ENCODE peak calls at places on chromosomes 16 and 17, in five cellular contexts. K is Peyer's patch, F is adrenal gland, V is A549, N is spleen. X is an unnamed sample.

GRCh38 chr17:2594657-2595085 is 1.2 kb downstream of the PAFAH1B1 start:
- DNase-seq in K (no peak), F (no peak), V (no peak), N (no peak), X (no peak)

GRCh38 chr16:11667221-11667823 is 933 bp upstream of the SNN start:
- DNase-seq in K (no peak), F (no peak), V (no peak), N (peak), X (no peak)

GRCh38 chr17:48760411-48760810 is 31.9 kb upstream of the HOXB13 start:
- DNase-seq in K (no peak), F (peak), V (no peak), N (no peak), X (no peak)

GRCh38 chr17:37360632-37361031 is 15.2 kb upstream of the C17orf78 start:
- DNase-seq in K (no peak), F (no peak), V (peak), N (no peak), X (no peak)

GRCh38 chr17:77479817-77480508 is 339.2 kb downstream of the SEC14L1 start:
- DNase-seq in K (no peak), F (no peak), V (no peak), N (no peak), X (no peak)

GRCh38 chr17:39622380-39623006 is 4.3 kb upstream of the PPP1R1B start:
- DNase-seq in K (no peak), F (no peak), V (peak), N (no peak), X (no peak)

GRCh38 chr17:13957636-13958035 is 111.7 kb upstream of the COX10 start:
- DNase-seq in K (no peak), F (peak), V (no peak), N (no peak), X (no peak)

GRCh38 chr17:19417611-19418010 is 6.6 kb downstream of the RNF112 start:
- DNase-seq in K (no peak), F (no peak), V (no peak), N (no peak), X (no peak)

GRCh38 chr17:14197582-14197981 is 39.1 kb downstream of the CDRT15 start:
- DNase-seq in K (no peak), F (no peak), V (no peak), N (no peak), X (no peak)

GRCh38 chr17:44002141-44002848 is 2.1 kb upstream of the NAGS start:
- DNase-seq in K (no peak), F (no peak), V (no peak), N (no peak), X (peak)

GRCh38 chr16:1096164-1097082 is at the start of gene C1QTNF8:
- DNase-seq in K (no peak), F (no peak), V (no peak), N (no peak), X (no peak)

GRCh38 chr16:74984194-74984669 is 691 bp downstream of the WDR59 start:
- DNase-seq in K (no peak), F (no peak), V (peak), N (no peak), X (no peak)

GRCh38 chr16:30615358-30616076 is 5.3 kb upstream of the ZNF689 start:
- DNase-seq in K (peak), F (peak), V (peak), N (peak), X (no peak)

GRCh38 chr16:59060212-59060611 is 326.1 kb upstream of the GOT2 start:
- DNase-seq in K (no peak), F (no peak), V (no peak), N (no peak), X (no peak)

GRCh38 chr17:61474235-61474927 is 22.2 kb downstream of the TBX4 start:
- DNase-seq in K (peak), F (no peak), V (no peak), N (no peak), X (no peak)

GRCh38 chr16:4004206-4004605 is 112.0 kb downstream of the ADCY9 start:
- DNase-seq in K (no peak), F (no peak), V (no peak), N (no peak), X (no peak)

GRCh38 chr16:71853413-71853812 is 7.6 kb downstream of the ATXN1L start:
- DNase-seq in K (no peak), F (no peak), V (no peak), N (no peak), X (no peak)

GRCh38 chr17:37191219-37191618 is 184.6 kb upstream of the C17orf78 start:
- DNase-seq in K (no peak), F (no peak), V (no peak), N (no peak), X (peak)

GRCh38 chr17:58267347-58268324 is 13.1 kb downstream of the MPO start:
- DNase-seq in K (no peak), F (no peak), V (no peak), N (peak), X (no peak)

GRCh38 chr16:21708533-21709115 is 44.9 kb downstream of the OTOA start:
- DNase-seq in K (peak), F (peak), V (peak), N (peak), X (peak)

GRCh38 chr16:51951668-51952298 is 595.2 kb downstream of the TOX3 start:
- DNase-seq in K (no peak), F (peak), V (no peak), N (no peak), X (no peak)

GRCh38 chr17:32876414-32877163 is at the start of gene MYO1D:
- DNase-seq in K (peak), F (peak), V (peak), N (peak), X (no peak)
- TF ChIP-seq POLR2A in K (peak), F (peak), V (peak), N (no peak), X (no peak)

GRCh38 chr17:29430275-29430674 is 40.1 kb downstream of the TAOK1 start:
- DNase-seq in K (no peak), F (no peak), V (no peak), N (no peak), X (no peak)

GRCh38 chr17:29434550-29434949 is 44.4 kb downstream of the TAOK1 start:
- DNase-seq in K (no peak), F (no peak), V (no peak), N (no peak), X (no peak)

GRCh38 chr17:29433551-29433950 is 43.4 kb downstream of the TAOK1 start:
- DNase-seq in K (no peak), F (no peak), V (no peak), N (no peak), X (no peak)
- TF ChIP-seq POLR2A in K (no peak), F (no peak), V (no peak), N (no peak), X (no peak)

GRCh38 chr16:13919683-13920509 is at the start of gene ERCC4:
- DNase-seq in K (peak), F (peak), V (peak), N (peak), X (peak)
- TF ChIP-seq POLR2A in K (peak), F (peak), V (peak), N (peak), X (peak)

DNA sequence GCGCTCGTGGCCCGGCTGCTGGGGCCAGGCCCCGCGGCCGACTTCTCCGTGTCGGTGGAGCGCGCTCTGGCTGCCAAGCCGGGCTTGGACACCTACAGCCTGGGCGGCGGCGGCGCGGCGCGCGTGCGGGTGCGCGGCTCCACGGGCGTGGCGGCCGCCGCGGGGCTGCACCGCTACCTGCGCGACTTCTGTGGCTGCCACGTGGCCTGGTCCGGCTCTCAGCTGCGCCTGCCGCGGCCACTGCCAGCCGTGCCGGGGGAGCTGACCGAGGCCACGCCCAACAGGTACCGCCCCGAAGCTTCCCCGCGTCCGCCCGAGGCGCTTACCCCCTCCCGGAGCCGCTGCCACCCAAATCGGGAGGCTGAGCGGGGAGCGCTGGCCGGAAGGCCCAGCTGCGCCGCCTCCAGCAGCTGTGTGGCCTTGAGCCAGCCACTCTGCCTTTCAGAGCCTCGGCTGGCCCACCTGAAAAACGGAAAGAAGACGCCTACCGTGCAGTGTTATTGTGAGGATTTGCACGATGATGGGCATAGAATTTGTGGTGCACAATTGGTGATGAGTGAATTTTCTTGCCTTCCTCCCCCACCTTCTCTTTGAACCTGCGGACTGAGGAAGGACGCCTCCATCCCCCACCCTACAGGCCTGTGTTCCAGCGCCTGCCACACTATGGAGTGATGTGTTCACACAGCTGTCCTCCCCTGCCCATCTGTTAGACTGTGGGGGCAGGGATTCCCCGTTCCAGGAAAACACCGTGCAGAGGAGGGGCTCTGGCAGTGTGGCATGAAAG is 523 bp downstream of the NAGLU start:
- DNase-seq in K (peak), F (peak), V (peak), N (peak), X (peak)
- TF ChIP-seq POLR2A in K (no peak), F (peak), V (peak), N (no peak), X (peak)

GRCh38 chr16:28300327-28300726 is 8.0 kb downstream of the SBK1 start:
- DNase-seq in K (no peak), F (no peak), V (no peak), N (no peak), X (no peak)
- TF ChIP-seq POLR2A in K (no peak), F (no peak), V (no peak), N (no peak), X (no peak)

DNA sequence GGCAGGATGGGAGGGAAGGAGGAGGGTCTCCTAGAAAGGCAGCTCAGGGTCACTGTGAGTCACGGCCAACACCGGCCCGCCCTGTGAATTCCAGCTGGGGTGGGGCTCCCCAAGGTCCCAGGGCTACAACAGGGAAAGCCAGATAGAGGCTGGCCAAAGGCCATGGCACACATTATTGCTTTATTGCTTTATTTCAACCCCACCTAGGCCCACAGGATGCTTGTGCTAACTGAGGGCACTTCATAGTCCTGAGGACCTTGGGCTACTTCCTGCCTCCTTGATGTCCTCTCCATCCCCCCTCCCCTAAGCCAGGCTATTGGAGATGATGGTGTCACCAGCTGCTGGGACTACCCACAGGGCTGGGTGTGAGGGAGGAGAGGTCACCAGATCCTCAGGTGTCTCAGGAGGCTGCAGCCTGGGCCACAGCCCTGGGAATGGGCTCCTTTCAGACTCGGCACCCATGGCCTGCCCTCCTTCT is 26.1 kb downstream of the LRRC75A start:
- DNase-seq in K (peak), F (no peak), V (no peak), N (no peak), X (no peak)
- TF ChIP-seq POLR2A in K (peak), F (no peak), V (no peak), N (no peak), X (no peak)

GRCh38 chr17:70168979-70169706 is at the start of gene KCNJ2:
- DNase-seq in K (peak), F (peak), V (peak), N (peak), X (peak)
- TF ChIP-seq POLR2A in K (peak), F (peak), V (peak), N (peak), X (no peak)

GRCh38 chr17:80509311-80509710 is 32.9 kb upstream of the NPTX1 start:
- DNase-seq in K (no peak), F (no peak), V (no peak), N (no peak), X (no peak)
- TF ChIP-seq POLR2A in K (no peak), F (no peak), V (no peak), N (no peak), X (no peak)

GRCh38 chr16:70590722-70591438 is 55.5 kb upstream of the IL34 start:
- DNase-seq in K (no peak), F (peak), V (no peak), N (no peak), X (no peak)
- TF ChIP-seq POLR2A in K (no peak), F (peak), V (no peak), N (no peak), X (no peak)